ENCODE peak calls at places on chromosomes 7 and 10, in eight cellular contexts. T is thoracic aorta, I is Peyer's patch, Y is GM12865, N is body of pancreas, E is fibroblast of the aortic adventitia, C is OCI-LY7, P is left ventricle myocardium inferior. U is an unnamed sample.

GRCh38 chr7:135186261-135186540 is 15.7 kb upstream of the CYREN start:
- DNase-seq in T (no peak), I (no peak), Y (no peak), N (no peak), E (no peak), C (no peak), P (no peak), U (no peak)

GRCh38 chr7:1355568-1356340 is 103.5 kb downstream of the MICALL2 start:
- DNase-seq in T (no peak), I (peak; percentile 70), Y (no peak), N (no peak), E (no peak), C (no peak), P (no peak), U (no peak)

GRCh38 chr7:130273081-130273699 is 6.5 kb downstream of the CPA2 start:
- DNase-seq in T (no peak), I (no peak), Y (no peak), N (peak; percentile 58), E (no peak), C (no peak), P (no peak), U (no peak)

GRCh38 chr7:36301914-36302771 is 87.5 kb upstream of the ANLN start:
- DNase-seq in T (no peak), I (peak; percentile 28), Y (no peak), N (no peak), E (no peak), C (no peak), P (no peak), U (no peak)

GRCh38 chr10:95597788-95598187 is 36.6 kb upstream of the SORBS1 start:
- DNase-seq in T (no peak), I (no peak), Y (no peak), N (no peak), E (no peak), C (no peak), P (no peak), U (no peak)

GRCh38 chr10:114767589-114768393 is 53.8 kb upstream of the FHIP2A start:
- DNase-seq in T (no peak), I (peak; percentile 80), Y (peak; percentile 4), N (peak; percentile 76), E (peak; percentile 12), C (no peak), P (peak; percentile 43), U (no peak)

GRCh38 chr7:84697506-84697905 is 489.4 kb downstream of the SEMA3D start:
- DNase-seq in T (no peak), I (no peak), Y (no peak), N (no peak), E (peak; percentile 94), C (no peak), P (no peak), U (no peak)

GRCh38 chr10:95756061-95756751 is at the start of gene ENTPD1:
- DNase-seq in T (no peak), I (no peak), Y (peak; percentile 78), N (no peak), E (no peak), C (peak; percentile 64), P (no peak), U (no peak)

GRCh38 chr10:131231965-131232541 is 79.5 kb downstream of the TCERG1L start:
- DNase-seq in T (no peak), I (no peak), Y (no peak), N (no peak), E (no peak), C (no peak), P (no peak), U (no peak)

GRCh38 chr7:74231232-74231590 is 21.4 kb downstream of the LAT2 start:
- DNase-seq in T (no peak), I (no peak), Y (peak; percentile 95), N (no peak), E (no peak), C (peak; percentile 45), P (no peak), U (no peak)

GRCh38 chr7:156223935-156224334 is 411.7 kb upstream of the SHH start:
- DNase-seq in T (no peak), I (no peak), Y (no peak), N (no peak), E (no peak), C (no peak), P (no peak), U (peak; percentile 52)

GRCh38 chr7:133139350-133139749 is 57.5 kb upstream of the CHCHD3 start:
- DNase-seq in T (no peak), I (no peak), Y (peak; percentile 2), N (peak; percentile 6), E (peak; percentile 50), C (peak; percentile 1), P (no peak), U (no peak)

GRCh38 chr10:30384791-30385201 is 35.7 kb upstream of the MTPAP start:
- DNase-seq in T (no peak), I (no peak), Y (peak; percentile 48), N (peak; percentile 13), E (no peak), C (peak; percentile 36), P (no peak), U (peak; percentile 81)

DNA sequence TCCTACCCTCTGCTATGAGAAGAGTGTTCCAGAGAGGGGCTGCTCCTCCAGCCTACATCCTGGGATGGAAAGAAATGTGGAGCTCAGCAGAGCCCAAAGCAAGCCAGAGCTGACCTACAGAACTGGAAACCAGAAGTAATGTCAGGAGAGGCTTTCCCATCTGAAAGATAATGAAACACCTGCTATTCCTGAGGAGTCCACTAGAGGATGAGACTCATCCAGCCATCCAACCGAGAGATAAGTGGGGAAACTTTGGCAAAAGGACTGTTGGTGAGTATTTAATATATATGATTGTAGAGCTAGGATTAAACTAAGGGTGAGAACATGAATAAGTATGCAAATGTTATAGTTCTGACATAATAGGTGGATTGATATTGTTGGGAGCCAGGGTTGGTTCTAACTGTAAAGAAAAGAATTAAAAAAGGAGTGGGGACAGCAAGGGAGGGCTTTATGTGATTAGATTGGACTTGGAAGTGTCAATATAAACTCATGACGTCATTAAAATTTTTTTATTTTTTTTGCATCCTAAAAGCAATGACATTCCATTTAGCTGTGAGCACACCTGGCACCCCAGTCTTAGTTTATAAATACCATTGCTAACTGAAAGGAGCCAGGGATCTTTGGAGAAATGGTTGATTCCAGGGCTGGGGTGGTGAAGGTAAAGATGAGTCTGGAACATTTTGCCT is 312.8 kb upstream of the NFE2L3 start:
- DNase-seq in T (no peak), I (no peak), Y (no peak), N (no peak), E (no peak), C (no peak), P (no peak), U (no peak)
- TF ChIP-seq CTCF in T (peak; percentile 10), I (peak; percentile 23), Y (no peak), N (no peak), E (peak; percentile 61), C (peak; percentile 67), P (no peak), U (no peak)

DNA sequence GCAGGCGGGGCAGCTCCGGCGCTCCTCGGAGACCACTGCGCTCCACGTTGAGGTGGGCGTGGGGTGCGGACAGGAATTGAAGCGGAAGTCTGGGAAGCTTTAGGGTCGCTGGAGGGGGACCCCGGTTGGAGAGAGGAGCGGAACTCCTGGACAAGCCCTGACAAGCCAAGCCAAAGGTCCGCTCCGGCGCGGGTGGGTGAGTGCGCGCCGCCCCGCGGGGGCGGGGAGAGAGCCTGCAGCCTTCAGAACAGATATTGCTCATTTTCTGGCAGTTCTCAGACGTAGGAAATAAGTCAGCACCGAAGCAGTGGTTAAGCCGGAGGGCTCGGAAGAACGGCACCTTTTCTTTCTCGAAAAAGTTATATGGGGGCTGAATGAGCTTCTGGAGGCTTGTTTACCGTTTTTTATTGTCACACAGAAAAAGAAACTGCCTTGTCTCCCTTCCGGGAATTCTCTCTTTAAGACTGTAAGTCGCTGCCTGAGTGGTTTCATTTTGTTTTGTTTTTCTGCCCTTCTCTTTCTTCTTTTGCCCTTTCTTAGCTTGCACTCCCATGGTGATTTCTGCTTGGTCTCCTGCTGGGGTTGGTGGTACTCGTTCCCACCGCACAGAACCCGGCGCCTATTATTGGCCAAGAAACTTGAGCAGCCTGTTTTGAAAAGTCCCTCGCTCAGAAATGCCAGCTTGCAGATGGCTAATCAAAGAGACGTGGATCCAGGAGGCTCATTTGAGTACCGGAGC is 732 bp downstream of the FAS start:
- DNase-seq in T (peak; percentile 35), I (peak; percentile 83), Y (peak; percentile 77), N (peak; percentile 68), E (peak; percentile 75), C (peak; percentile 64), P (peak; percentile 83), U (peak; percentile 96)
- TF ChIP-seq CTCF in T (no peak), I (no peak), Y (no peak), N (peak; percentile 8), E (peak; percentile 8), C (peak; percentile 48), P (peak; percentile 31), U (no peak)

GRCh38 chr10:100769481-100769880 is 24.1 kb downstream of the PAX2 start:
- DNase-seq in T (no peak), I (no peak), Y (no peak), N (no peak), E (no peak), C (no peak), P (no peak), U (no peak)
- TF ChIP-seq CTCF in T (no peak), I (no peak), Y (no peak), N (no peak), E (no peak), C (no peak), P (no peak), U (no peak)

DNA sequence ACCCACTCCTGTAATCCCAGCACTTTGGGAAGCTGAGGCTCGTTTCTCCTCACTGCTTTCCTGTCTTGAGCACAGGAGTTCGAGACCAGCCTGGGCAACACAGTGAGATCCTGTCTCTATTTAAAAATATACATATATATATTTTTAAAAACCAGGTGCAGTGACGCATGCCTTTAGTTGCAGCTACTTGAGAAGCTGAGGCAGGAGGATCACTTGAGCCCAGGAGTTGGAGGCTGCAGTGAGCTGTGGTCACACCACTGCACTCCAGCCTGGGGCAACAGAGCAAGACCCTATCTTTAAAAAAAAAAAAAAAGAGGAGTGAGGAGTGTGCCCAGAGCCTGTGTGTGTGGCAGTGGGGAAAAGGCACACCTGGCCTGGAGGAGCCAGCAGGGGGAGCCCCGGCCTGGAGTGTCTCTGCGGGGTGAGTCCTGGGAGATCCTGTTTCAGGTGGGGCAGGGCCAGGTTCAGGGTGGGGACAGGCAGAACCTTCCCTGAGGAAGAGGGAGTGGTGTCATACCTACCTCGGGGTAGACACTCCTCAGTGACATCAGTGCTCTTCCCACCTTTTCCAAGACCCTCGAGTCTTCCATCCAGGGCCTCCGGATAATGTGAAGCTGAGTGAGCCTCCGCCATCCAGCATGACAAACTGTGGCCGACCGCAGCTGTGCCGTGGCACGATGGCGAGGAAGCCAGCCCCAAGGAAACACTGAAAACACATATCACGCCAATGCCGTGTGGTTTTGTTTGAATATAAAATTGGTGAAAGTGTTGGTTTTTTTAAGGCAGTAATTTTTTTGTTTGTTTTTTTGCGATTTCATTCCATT is 9.0 kb upstream of the ARPC1B start:
- DNase-seq in T (no peak), I (peak; percentile 83), Y (peak; percentile 50), N (peak; percentile 67), E (no peak), C (peak; percentile 55), P (no peak), U (no peak)
- TF ChIP-seq CTCF in T (peak; percentile 23), I (peak; percentile 70), Y (peak; percentile 65), N (peak; percentile 62), E (peak; percentile 57), C (peak; percentile 78), P (peak; percentile 62), U (no peak)

U was measured in lower leg skin.